ENCODE peak calls at places on chromosome 14, in five cellular contexts. X is left colon, E is anterior cingulate cortex, F is T-cell, B is iPS-NIHi11. W is an unnamed sample.

GRCh38 chr14:22276913-22277816 is 311.9 kb downstream of the DAD1 start:
- DNase-seq in X (no peak), E (no peak), F (no peak), B (peak), W (peak)

GRCh38 chr14:35470775-35471174 is 63.2 kb upstream of the INSM2 start:
- DNase-seq in X (no peak), E (no peak), F (no peak), B (peak), W (no peak)

GRCh38 chr14:100783630-100784321 is 42.1 kb upstream of the MEG3 start:
- DNase-seq in X (no peak), E (no peak), F (no peak), B (no peak), W (no peak)

GRCh38 chr14:22761734-22762133 is 4.8 kb upstream of the OXA1L start:
- DNase-seq in X (no peak), E (no peak), F (no peak), B (no peak), W (no peak)

GRCh38 chr14:63682727-63683593 is 41.3 kb upstream of the WDR89 start:
- DNase-seq in X (no peak), E (no peak), F (no peak), B (no peak), W (no peak)

GRCh38 chr14:51145246-51145645 is 50.3 kb upstream of the TRIM9 start:
- DNase-seq in X (no peak), E (no peak), F (no peak), B (no peak), W (no peak)

GRCh38 chr14:81946808-81947798 is 413.4 kb upstream of the SEL1L start:
- DNase-seq in X (no peak), E (no peak), F (no peak), B (no peak), W (no peak)

GRCh38 chr14:54791001-54791400 is 111.6 kb downstream of the GCH1 start:
- DNase-seq in X (no peak), E (no peak), F (no peak), B (no peak), W (no peak)

GRCh38 chr14:90995785-90996184 is 64.7 kb downstream of the RPS6KA5 start:
- DNase-seq in X (no peak), E (no peak), F (no peak), B (no peak), W (no peak)

W was measured in immature natural killer cell.